ENCODE peak calls at places on chromosomes 4 and X, in ten cellular contexts. One of them, this sample, is unnamed.

GRCh38 chr4:162239992-162240769 is 76.4 kb upstream of the FSTL5 start:
- DNase-seq in fibroblast of pulmonary artery: no peak
- DNase-seq in AG04450: no peak
- DNase-seq in frontal cortex: no peak
- DNase-seq in NCI-H1694 treated with DMSO at 0.1 percent for 48 hours: no peak
- DNase-seq in midbrain: no peak
- DNase-seq in NCI-H1092: no peak
- DNase-seq in T47D: no peak
- DNase-seq in WERI-Rb-1: no peak
- DNase-seq in RCC 7860: no peak
- DNase-seq in this sample: no peak

GRCh38 chrX:140034916-140035315 is 69.6 kb upstream of the CXorf66 start:
- DNase-seq in fibroblast of pulmonary artery: peak; percentile 0
- DNase-seq in AG04450: no peak
- DNase-seq in frontal cortex: no peak
- DNase-seq in NCI-H1694 treated with DMSO at 0.1 percent for 48 hours: no peak
- DNase-seq in midbrain: no peak
- DNase-seq in NCI-H1092: no peak
- DNase-seq in T47D: peak; percentile 0
- DNase-seq in WERI-Rb-1: no peak
- DNase-seq in RCC 7860: no peak
- DNase-seq in this sample: no peak

GRCh38 chr4:10942166-10942565 is 257.6 kb upstream of the CLNK start:
- DNase-seq in fibroblast of pulmonary artery: no peak
- DNase-seq in AG04450: no peak
- DNase-seq in frontal cortex: no peak
- DNase-seq in NCI-H1694 treated with DMSO at 0.1 percent for 48 hours: no peak
- DNase-seq in midbrain: no peak
- DNase-seq in NCI-H1092: no peak
- DNase-seq in T47D: no peak
- DNase-seq in WERI-Rb-1: no peak
- DNase-seq in RCC 7860: no peak
- DNase-seq in this sample: no peak

GRCh38 chr4:15451181-15451865 is 18.4 kb upstream of the CC2D2A start:
- DNase-seq in fibroblast of pulmonary artery: peak; percentile 80
- DNase-seq in AG04450: no peak
- DNase-seq in frontal cortex: no peak
- DNase-seq in NCI-H1694 treated with DMSO at 0.1 percent for 48 hours: no peak
- DNase-seq in midbrain: no peak
- DNase-seq in NCI-H1092: no peak
- DNase-seq in T47D: no peak
- DNase-seq in WERI-Rb-1: no peak
- DNase-seq in RCC 7860: no peak
- DNase-seq in this sample: no peak

GRCh38 chrX:128975716-128976115 is 547.6 kb downstream of the SMARCA1 start:
- DNase-seq in fibroblast of pulmonary artery: peak; percentile 0
- DNase-seq in AG04450: no peak
- DNase-seq in frontal cortex: no peak
- DNase-seq in NCI-H1694 treated with DMSO at 0.1 percent for 48 hours: peak; percentile 8
- DNase-seq in midbrain: peak; percentile 17
- DNase-seq in NCI-H1092: peak; percentile 17
- DNase-seq in T47D: no peak
- DNase-seq in WERI-Rb-1: peak; percentile 62
- DNase-seq in RCC 7860: no peak
- DNase-seq in this sample: no peak

GRCh38 chr4:177441061-177441802 is 1.0 kb downstream of the AGA start:
- DNase-seq in fibroblast of pulmonary artery: peak; percentile 10
- DNase-seq in AG04450: no peak
- DNase-seq in frontal cortex: no peak
- DNase-seq in NCI-H1694 treated with DMSO at 0.1 percent for 48 hours: no peak
- DNase-seq in midbrain: peak; percentile 48
- DNase-seq in NCI-H1092: peak; percentile 2
- DNase-seq in T47D: no peak
- DNase-seq in WERI-Rb-1: no peak
- DNase-seq in RCC 7860: no peak
- DNase-seq in this sample: no peak

GRCh38 chrX:24424948-24425347 is 40.1 kb upstream of the PDK3 start:
- DNase-seq in fibroblast of pulmonary artery: peak; percentile 50
- DNase-seq in AG04450: no peak
- DNase-seq in frontal cortex: no peak
- DNase-seq in NCI-H1694 treated with DMSO at 0.1 percent for 48 hours: no peak
- DNase-seq in midbrain: no peak
- DNase-seq in NCI-H1092: no peak
- DNase-seq in T47D: no peak
- DNase-seq in WERI-Rb-1: no peak
- DNase-seq in RCC 7860: no peak
- DNase-seq in this sample: no peak

GRCh38 chrX:133792198-133792953 is 193.0 kb downstream of the GPC3 start:
- DNase-seq in fibroblast of pulmonary artery: peak; percentile 77
- DNase-seq in AG04450: peak; percentile 26
- DNase-seq in frontal cortex: peak; percentile 13
- DNase-seq in NCI-H1694 treated with DMSO at 0.1 percent for 48 hours: peak; percentile 79
- DNase-seq in midbrain: peak; percentile 79
- DNase-seq in NCI-H1092: peak; percentile 66
- DNase-seq in T47D: peak; percentile 0
- DNase-seq in WERI-Rb-1: peak; percentile 53
- DNase-seq in RCC 7860: peak; percentile 8
- DNase-seq in this sample: peak; percentile 17

GRCh38 chrX:118528089-118528753 is 32.6 kb downstream of the DOCK11 start:
- DNase-seq in fibroblast of pulmonary artery: no peak
- DNase-seq in AG04450: no peak
- DNase-seq in frontal cortex: no peak
- DNase-seq in NCI-H1694 treated with DMSO at 0.1 percent for 48 hours: no peak
- DNase-seq in midbrain: no peak
- DNase-seq in NCI-H1092: no peak
- DNase-seq in T47D: no peak
- DNase-seq in WERI-Rb-1: no peak
- DNase-seq in RCC 7860: no peak
- DNase-seq in this sample: peak; percentile 29

GRCh38 chrX:70479970-70480659 is 35.5 kb downstream of the DLG3 start:
- DNase-seq in fibroblast of pulmonary artery: peak; percentile 22
- DNase-seq in AG04450: no peak
- DNase-seq in frontal cortex: no peak
- DNase-seq in NCI-H1694 treated with DMSO at 0.1 percent for 48 hours: no peak
- DNase-seq in midbrain: no peak
- DNase-seq in NCI-H1092: peak; percentile 0
- DNase-seq in T47D: no peak
- DNase-seq in WERI-Rb-1: no peak
- DNase-seq in RCC 7860: peak; percentile 3
- DNase-seq in this sample: no peak

GRCh38 chr4:23305026-23305425 is 584.8 kb downstream of the PPARGC1A start:
- DNase-seq in fibroblast of pulmonary artery: peak; percentile 11
- DNase-seq in AG04450: no peak
- DNase-seq in frontal cortex: no peak
- DNase-seq in NCI-H1694 treated with DMSO at 0.1 percent for 48 hours: no peak
- DNase-seq in midbrain: no peak
- DNase-seq in NCI-H1092: no peak
- DNase-seq in T47D: no peak
- DNase-seq in WERI-Rb-1: no peak
- DNase-seq in RCC 7860: peak; percentile 60
- DNase-seq in this sample: no peak

GRCh38 chr4:12409507-12410190 is 981.0 kb upstream of the HS3ST1 start:
- DNase-seq in fibroblast of pulmonary artery: peak; percentile 90
- DNase-seq in AG04450: no peak
- DNase-seq in frontal cortex: no peak
- DNase-seq in NCI-H1694 treated with DMSO at 0.1 percent for 48 hours: no peak
- DNase-seq in midbrain: no peak
- DNase-seq in NCI-H1092: no peak
- DNase-seq in T47D: no peak
- DNase-seq in WERI-Rb-1: no peak
- DNase-seq in RCC 7860: peak; percentile 78
- DNase-seq in this sample: no peak

GRCh38 chr4:52665592-52665991 is 6.5 kb upstream of the USP46 start:
- DNase-seq in fibroblast of pulmonary artery: peak; percentile 31
- DNase-seq in AG04450: no peak
- DNase-seq in frontal cortex: no peak
- DNase-seq in NCI-H1694 treated with DMSO at 0.1 percent for 48 hours: no peak
- DNase-seq in midbrain: no peak
- DNase-seq in NCI-H1092: no peak
- DNase-seq in T47D: peak; percentile 9
- DNase-seq in WERI-Rb-1: no peak
- DNase-seq in RCC 7860: peak; percentile 36
- DNase-seq in this sample: no peak

GRCh38 chr4:7160439-7160838 is 31.9 kb upstream of the SORCS2 start:
- DNase-seq in fibroblast of pulmonary artery: no peak
- DNase-seq in AG04450: no peak
- DNase-seq in frontal cortex: peak; percentile 22
- DNase-seq in NCI-H1694 treated with DMSO at 0.1 percent for 48 hours: no peak
- DNase-seq in midbrain: peak; percentile 53
- DNase-seq in NCI-H1092: no peak
- DNase-seq in T47D: no peak
- DNase-seq in WERI-Rb-1: no peak
- DNase-seq in RCC 7860: no peak
- DNase-seq in this sample: no peak

GRCh38 chr4:57378766-57379165 is 268.6 kb upstream of the IGFBP7 start:
- DNase-seq in fibroblast of pulmonary artery: peak; percentile 15
- DNase-seq in AG04450: no peak
- DNase-seq in frontal cortex: no peak
- DNase-seq in NCI-H1694 treated with DMSO at 0.1 percent for 48 hours: no peak
- DNase-seq in midbrain: no peak
- DNase-seq in NCI-H1092: no peak
- DNase-seq in T47D: no peak
- DNase-seq in WERI-Rb-1: no peak
- DNase-seq in RCC 7860: peak; percentile 66
- DNase-seq in this sample: no peak

GRCh38 chr4:114383721-114384120 is 214.9 kb upstream of the UGT8 start:
- DNase-seq in fibroblast of pulmonary artery: peak; percentile 76
- DNase-seq in AG04450: peak; percentile 65
- DNase-seq in frontal cortex: no peak
- DNase-seq in NCI-H1694 treated with DMSO at 0.1 percent for 48 hours: no peak
- DNase-seq in midbrain: peak; percentile 26
- DNase-seq in NCI-H1092: no peak
- DNase-seq in T47D: no peak
- DNase-seq in WERI-Rb-1: no peak
- DNase-seq in RCC 7860: peak; percentile 23
- DNase-seq in this sample: no peak

GRCh38 chr4:88659061-88659889 is 38.4 kb downstream of the NAP1L5 start:
- DNase-seq in fibroblast of pulmonary artery: peak; percentile 83
- DNase-seq in AG04450: peak; percentile 26
- DNase-seq in frontal cortex: peak; percentile 11
- DNase-seq in NCI-H1694 treated with DMSO at 0.1 percent for 48 hours: no peak
- DNase-seq in midbrain: peak; percentile 63
- DNase-seq in NCI-H1092: peak; percentile 32
- DNase-seq in T47D: peak; percentile 18
- DNase-seq in WERI-Rb-1: peak; percentile 71
- DNase-seq in RCC 7860: peak; percentile 39
- DNase-seq in this sample: no peak

GRCh38 chr4:35228318-35228717 is 1016.0 kb downstream of the ARAP2 start:
- DNase-seq in fibroblast of pulmonary artery: no peak
- DNase-seq in AG04450: no peak
- DNase-seq in frontal cortex: no peak
- DNase-seq in NCI-H1694 treated with DMSO at 0.1 percent for 48 hours: no peak
- DNase-seq in midbrain: no peak
- DNase-seq in NCI-H1092: no peak
- DNase-seq in T47D: no peak
- DNase-seq in WERI-Rb-1: no peak
- DNase-seq in RCC 7860: no peak
- DNase-seq in this sample: no peak

GRCh38 chrX:6448003-6448402 is 86.9 kb downstream of the VCX3A start:
- DNase-seq in fibroblast of pulmonary artery: no peak
- DNase-seq in AG04450: no peak
- DNase-seq in frontal cortex: no peak
- DNase-seq in NCI-H1694 treated with DMSO at 0.1 percent for 48 hours: no peak
- DNase-seq in midbrain: peak; percentile 0
- DNase-seq in NCI-H1092: no peak
- DNase-seq in T47D: no peak
- DNase-seq in WERI-Rb-1: no peak
- DNase-seq in RCC 7860: no peak
- DNase-seq in this sample: no peak

GRCh38 chr4:83025563-83025962 is 9.4 kb upstream of the COPS4 start:
- DNase-seq in fibroblast of pulmonary artery: no peak
- DNase-seq in AG04450: no peak
- DNase-seq in frontal cortex: no peak
- DNase-seq in NCI-H1694 treated with DMSO at 0.1 percent for 48 hours: no peak
- DNase-seq in midbrain: no peak
- DNase-seq in NCI-H1092: no peak
- DNase-seq in T47D: no peak
- DNase-seq in WERI-Rb-1: no peak
- DNase-seq in RCC 7860: peak; percentile 33
- DNase-seq in this sample: no peak

GRCh38 chr4:84403656-84404055 is 95.4 kb downstream of the NKX6-1 start:
- DNase-seq in fibroblast of pulmonary artery: no peak
- DNase-seq in AG04450: no peak
- DNase-seq in frontal cortex: no peak
- DNase-seq in NCI-H1694 treated with DMSO at 0.1 percent for 48 hours: no peak
- DNase-seq in midbrain: no peak
- DNase-seq in NCI-H1092: no peak
- DNase-seq in T47D: no peak
- DNase-seq in WERI-Rb-1: no peak
- DNase-seq in RCC 7860: no peak
- DNase-seq in this sample: no peak

GRCh38 chr4:10157478-10158354 is 41.1 kb upstream of the WDR1 start:
- DNase-seq in fibroblast of pulmonary artery: peak; percentile 93
- DNase-seq in AG04450: peak; percentile 66
- DNase-seq in frontal cortex: peak; percentile 42
- DNase-seq in NCI-H1694 treated with DMSO at 0.1 percent for 48 hours: peak; percentile 10
- DNase-seq in midbrain: peak; percentile 73
- DNase-seq in NCI-H1092: peak; percentile 52
- DNase-seq in T47D: peak; percentile 30
- DNase-seq in WERI-Rb-1: peak; percentile 73
- DNase-seq in RCC 7860: peak; percentile 44
- DNase-seq in this sample: no peak

GRCh38 chr4:118338981-118339765 is 13.6 kb downstream of the PRSS12 start:
- DNase-seq in fibroblast of pulmonary artery: peak; percentile 33
- DNase-seq in AG04450: peak; percentile 67
- DNase-seq in frontal cortex: no peak
- DNase-seq in NCI-H1694 treated with DMSO at 0.1 percent for 48 hours: no peak
- DNase-seq in midbrain: no peak
- DNase-seq in NCI-H1092: no peak
- DNase-seq in T47D: no peak
- DNase-seq in WERI-Rb-1: no peak
- DNase-seq in RCC 7860: no peak
- DNase-seq in this sample: no peak

GRCh38 chr4:186724861-186725419 is 1.3 kb upstream of the FAT1 start:
- DNase-seq in fibroblast of pulmonary artery: peak; percentile 46
- DNase-seq in AG04450: no peak
- DNase-seq in frontal cortex: peak; percentile 49
- DNase-seq in NCI-H1694 treated with DMSO at 0.1 percent for 48 hours: no peak
- DNase-seq in midbrain: no peak
- DNase-seq in NCI-H1092: no peak
- DNase-seq in T47D: no peak
- DNase-seq in WERI-Rb-1: no peak
- DNase-seq in RCC 7860: peak; percentile 21
- DNase-seq in this sample: no peak

GRCh38 chr4:6095023-6095817 is 77.0 kb upstream of the C4orf50 start:
- DNase-seq in fibroblast of pulmonary artery: no peak
- DNase-seq in AG04450: no peak
- DNase-seq in frontal cortex: no peak
- DNase-seq in NCI-H1694 treated with DMSO at 0.1 percent for 48 hours: no peak
- DNase-seq in midbrain: no peak
- DNase-seq in NCI-H1092: no peak
- DNase-seq in T47D: no peak
- DNase-seq in WERI-Rb-1: no peak
- DNase-seq in RCC 7860: peak; percentile 43
- DNase-seq in this sample: no peak

GRCh38 chr4:8656185-8656517 is 63.6 kb downstream of the CPZ start:
- DNase-seq in fibroblast of pulmonary artery: no peak
- DNase-seq in AG04450: no peak
- DNase-seq in frontal cortex: no peak
- DNase-seq in NCI-H1694 treated with DMSO at 0.1 percent for 48 hours: no peak
- DNase-seq in midbrain: no peak
- DNase-seq in NCI-H1092: no peak
- DNase-seq in T47D: no peak
- DNase-seq in WERI-Rb-1: peak; percentile 6
- DNase-seq in RCC 7860: no peak
- DNase-seq in this sample: no peak

GRCh38 chrX:68665502-68665901 is 18.0 kb downstream of the STARD8 start:
- DNase-seq in fibroblast of pulmonary artery: no peak
- DNase-seq in AG04450: no peak
- DNase-seq in frontal cortex: no peak
- DNase-seq in NCI-H1694 treated with DMSO at 0.1 percent for 48 hours: no peak
- DNase-seq in midbrain: no peak
- DNase-seq in NCI-H1092: no peak
- DNase-seq in T47D: no peak
- DNase-seq in WERI-Rb-1: no peak
- DNase-seq in RCC 7860: no peak
- DNase-seq in this sample: no peak

GRCh38 chr4:155179216-155179615 is 29.2 kb upstream of the NPY2R start:
- DNase-seq in fibroblast of pulmonary artery: peak; percentile 95
- DNase-seq in AG04450: no peak
- DNase-seq in frontal cortex: no peak
- DNase-seq in NCI-H1694 treated with DMSO at 0.1 percent for 48 hours: no peak
- DNase-seq in midbrain: no peak
- DNase-seq in NCI-H1092: no peak
- DNase-seq in T47D: no peak
- DNase-seq in WERI-Rb-1: no peak
- DNase-seq in RCC 7860: no peak
- DNase-seq in this sample: no peak